ENCODE peak calls at places on chromosome 4, in seven cellular contexts. L, D, O, Z, N, X and Y are unnamed samples.

GRCh38 chr4:54933579-54933978 is 191.8 kb downstream of the KDR start:
- DNase-seq in N (no peak), D (no peak), Z (no peak), L (no peak), X (no peak), O (no peak), Y (no peak)

GRCh38 chr4:100340534-100341364 is 150.5 kb upstream of the DDIT4L start:
- DNase-seq in L (no peak), O (no peak), N (no peak), D (no peak), X (no peak), Z (no peak), Y (peak; percentile 20)

GRCh38 chr4:41106081-41106480 is 108.3 kb downstream of the APBB2 start:
- DNase-seq in L (no peak), D (no peak), X (no peak), Z (no peak), O (no peak), N (no peak), Y (no peak)

GRCh38 chr4:3365326-3365725 is 72.5 kb downstream of the RGS12 start:
- DNase-seq in D (no peak), N (no peak), X (no peak), O (no peak), Z (no peak), L (no peak), Y (no peak)

GRCh38 chr4:168551211-168551610 is 54.4 kb downstream of the PALLD start:
- DNase-seq in X (no peak), N (no peak), L (no peak), Z (no peak), O (no peak), D (no peak), Y (no peak)

GRCh38 chr4:156677656-156678055 is 293.9 kb downstream of the PDGFC start:
- DNase-seq in N (no peak), X (no peak), O (no peak), D (no peak), L (no peak), Z (no peak), Y (no peak)

GRCh38 chr4:121030711-121031110 is 41.6 kb downstream of the NDNF start:
- DNase-seq in L (no peak), Z (no peak), X (no peak), D (no peak), O (no peak), N (no peak), Y (peak; percentile 57)

GRCh38 chr4:102500371-102501175 is 586 bp upstream of the NFKB1 start:
- DNase-seq in N (no peak), D (peak; percentile 37), X (peak; percentile 73), O (peak; percentile 62), L (no peak), Z (no peak), Y (peak; percentile 31)

GRCh38 chr4:125985856-125986255 is 671.1 kb downstream of the FAT4 start:
- DNase-seq in D (peak; percentile 75), N (no peak), L (no peak), Z (peak; percentile 23), X (no peak), O (peak; percentile 88), Y (no peak)

GRCh38 chr4:141636077-141636770 is at the start of gene IL15:
- DNase-seq in L (peak; percentile 36), D (peak; percentile 4), N (no peak), Z (no peak), X (peak; percentile 70), O (peak; percentile 84), Y (no peak)

GRCh38 chr4:127849505-127850234 is 31.0 kb upstream of the PLK4 start:
- DNase-seq in D (no peak), X (no peak), Z (no peak), O (no peak), N (no peak), L (no peak), Y (no peak)

GRCh38 chr4:98110214-98110613 is 33.1 kb downstream of the STPG2 start:
- DNase-seq in X (no peak), N (no peak), O (no peak), D (no peak), L (no peak), Z (no peak), Y (no peak)

GRCh38 chr4:88356771-88357170 is 21.9 kb upstream of the HERC6 start:
- DNase-seq in Z (no peak), D (no peak), N (no peak), O (no peak), L (no peak), X (no peak), Y (no peak)

GRCh38 chr4:41399191-41399590 is 138.8 kb upstream of the LIMCH1 start:
- DNase-seq in D (no peak), O (no peak), X (no peak), N (no peak), Z (no peak), L (no peak), Y (no peak)

GRCh38 chr4:141746026-141746425 is 109.6 kb downstream of the IL15 start:
- DNase-seq in X (no peak), Z (no peak), N (no peak), D (no peak), L (no peak), O (no peak), Y (no peak)

GRCh38 chr4:150867148-150867547 is 147.9 kb downstream of the LRBA start:
- DNase-seq in N (no peak), Z (peak; percentile 41), L (peak; percentile 73), O (peak; percentile 94), X (peak; percentile 62), D (peak; percentile 86), Y (peak; percentile 66)

GRCh38 chr4:44927361-44928061 is 201.2 kb upstream of the GNPDA2 start:
- DNase-seq in L (peak; percentile 2), X (peak; percentile 0), N (no peak), Z (no peak), D (peak; percentile 27), O (peak; percentile 76), Y (no peak)

GRCh38 chr4:188624370-188624769 is 485.1 kb downstream of the TRIML1 start:
- DNase-seq in O (no peak), L (no peak), Z (no peak), D (no peak), X (no peak), N (no peak), Y (no peak)

GRCh38 chr4:4182835-4183568 is 43.7 kb downstream of the OTOP1 start:
- DNase-seq in N (no peak), L (peak; percentile 7), Z (no peak), D (peak; percentile 48), O (peak; percentile 85), X (peak; percentile 21), Y (peak; percentile 25)

GRCh38 chr4:108611360-108611759 is 9.0 kb upstream of the RPL34 start:
- DNase-seq in O (no peak), N (no peak), Z (no peak), L (no peak), D (no peak), X (no peak), Y (no peak)

GRCh38 chr4:92334716-92335350 is 31.1 kb downstream of the GRID2 start:
- DNase-seq in L (no peak), D (no peak), O (no peak), N (no peak), X (no peak), Z (no peak), Y (no peak)

DNA sequence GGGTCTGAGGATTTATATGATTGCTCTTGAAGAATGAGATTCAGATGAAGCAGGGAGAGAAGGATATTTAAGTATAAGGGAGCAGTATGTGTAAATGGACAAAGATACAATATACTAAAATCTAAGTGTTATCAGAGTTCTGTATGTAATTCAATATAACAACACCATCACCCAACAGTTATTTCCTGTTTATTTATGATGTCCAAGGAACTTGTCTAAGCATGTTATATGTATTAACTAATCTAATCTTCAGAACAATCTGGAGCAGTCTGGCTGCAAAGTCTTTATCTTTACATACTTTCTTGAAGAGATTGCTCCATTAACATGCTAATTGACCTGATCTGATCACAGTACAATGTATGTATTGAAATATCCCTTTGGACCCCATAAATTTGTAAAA is 203.8 kb upstream of the WDFY3 start:
- DNase-seq in X (no peak), D (no peak), L (no peak), O (no peak), N (no peak), Z (no peak), Y (no peak)
- TF ChIP-seq REST in X (no peak), D (no peak), L (no peak), O (no peak), N (no peak), Z (no peak), Y (no peak)

GRCh38 chr4:77146426-77147399 is 10.3 kb upstream of the CCNG2 start:
- DNase-seq in Z (no peak), O (no peak), N (no peak), L (no peak), D (peak; percentile 17), X (no peak), Y (peak; percentile 25)
- TF ChIP-seq POLR2AphosphoS5 in Z (no peak), O (no peak), N (no peak), L (no peak), D (no peak), X (no peak), Y (no peak)

GRCh38 chr4:2250003-2250763 is 8.3 kb upstream of the HAUS3 start:
- DNase-seq in O (no peak), X (peak; percentile 25), Z (no peak), L (no peak), N (no peak), D (no peak), Y (no peak)
- TF ChIP-seq REST in O (no peak), X (no peak), Z (no peak), L (no peak), N (no peak), D (no peak), Y (no peak)

GRCh38 chr4:153486281-153487151 is 20.4 kb downstream of the TMEM131L start:
- DNase-seq in Z (no peak), N (peak; percentile 53), L (peak; percentile 74), X (no peak), D (no peak), O (peak; percentile 58), Y (no peak)
- TF ChIP-seq POLR2AphosphoS5 in Z (no peak), N (no peak), L (peak; percentile 24), X (no peak), D (no peak), O (no peak), Y (no peak)

GRCh38 chr4:68383115-68383514 is 33.2 kb upstream of the YTHDC1 start:
- DNase-seq in X (no peak), L (no peak), O (no peak), N (no peak), Z (no peak), D (no peak), Y (no peak)
- TF ChIP-seq REST in X (no peak), L (no peak), O (no peak), N (no peak), Z (no peak), D (no peak), Y (no peak)

GRCh38 chr4:1160351-1160750 is 12.0 kb downstream of the SPON2 start:
- DNase-seq in N (no peak), D (no peak), Z (no peak), O (no peak), L (no peak), X (no peak), Y (no peak)
- TF ChIP-seq POLR2AphosphoS5 in N (no peak), D (no peak), Z (no peak), O (no peak), L (no peak), X (no peak), Y (no peak)

GRCh38 chr4:176277162-176277904 is 8.3 kb upstream of the ASB5 start:
- DNase-seq in D (peak; percentile 66), N (no peak), X (peak; percentile 51), L (peak; percentile 39), Z (no peak), O (peak; percentile 75), Y (peak; percentile 19)
- TF ChIP-seq REST in D (no peak), N (no peak), X (no peak), L (no peak), Z (no peak), O (no peak), Y (no peak)